ENCODE peak calls at places on chromosomes 2 and 18, in four cellular contexts. I, D, B and Q are unnamed samples.

GRCh38 chr2:102004588-102004987 is 12.8 kb downstream of the IL1R2 start:
- DNase-seq in D (no peak), B (no peak), I (no peak), Q (no peak)

GRCh38 chr2:46239175-46239846 is 57.9 kb upstream of the EPAS1 start:
- DNase-seq in B (no peak), D (no peak), I (no peak), Q (no peak)

GRCh38 chr2:197184959-197185586 is 125.5 kb downstream of the ANKRD44 start:
- DNase-seq in D (no peak), I (no peak), B (no peak), Q (no peak)

GRCh38 chr2:72109904-72110303 is 37.8 kb downstream of the CYP26B1 start:
- DNase-seq in D (no peak), I (no peak), B (no peak), Q (no peak)

GRCh38 chr2:216551234-216551633 is 52.6 kb downstream of the RPL37A start:
- DNase-seq in I (no peak), D (peak), B (no peak), Q (no peak)

GRCh38 chr2:235638541-235639192 is 144.8 kb downstream of the AGAP1 start:
- DNase-seq in D (no peak), I (no peak), B (no peak), Q (no peak)

GRCh38 chr2:234139755-234140154 is 89.3 kb downstream of the SPP2 start:
- DNase-seq in B (no peak), D (no peak), I (no peak), Q (no peak)

GRCh38 chr2:161077367-161078210 is 82.6 kb upstream of the TANK start:
- DNase-seq in B (no peak), D (no peak), I (no peak), Q (no peak)

GRCh38 chr2:9554841-9555337 is 741 bp downstream of the ADAM17 start:
- DNase-seq in I (no peak), B (peak), D (peak), Q (no peak)

GRCh38 chr18:9218052-9218451 is 81.5 kb downstream of the ANKRD12 start:
- DNase-seq in B (no peak), I (no peak), D (no peak), Q (no peak)

GRCh38 chr18:52130621-52131020 is 209.4 kb upstream of the DCC start:
- DNase-seq in B (no peak), D (no peak), I (no peak), Q (no peak)

GRCh38 chr2:119169717-119170116 is 11.2 kb upstream of the C1QL2 start:
- DNase-seq in B (no peak), I (no peak), D (no peak), Q (no peak)

GRCh38 chr2:127173073-127173472 is 47.0 kb downstream of the CYP27C1 start:
- DNase-seq in D (no peak), I (no peak), B (no peak), Q (no peak)

GRCh38 chr2:32716598-32716997 is 88.7 kb downstream of the TTC27 start:
- DNase-seq in B (no peak), D (peak), I (no peak), Q (no peak)

GRCh38 chr2:23286765-23287155 is 98.2 kb upstream of the KLHL29 start:
- DNase-seq in I (no peak), D (no peak), B (no peak), Q (no peak)

GRCh38 chr2:230160112-230160660 is 59.6 kb downstream of the SP110 start:
- DNase-seq in I (peak), B (peak), D (peak), Q (peak)

GRCh38 chr2:237618449-237618848 is 8.9 kb upstream of the LRRFIP1 start:
- DNase-seq in D (no peak), B (no peak), I (no peak), Q (no peak)

GRCh38 chr2:64652231-64653173 is 1.2 kb downstream of the SERTAD2 start:
- DNase-seq in I (peak), D (peak), B (no peak), Q (peak)

GRCh38 chr2:152557273-152557879 is 159.9 kb downstream of the PRPF40A start:
- DNase-seq in B (no peak), D (no peak), I (no peak), Q (no peak)

GRCh38 chr2:105777071-105777482 is 32.4 kb downstream of the NCK2 start:
- DNase-seq in B (no peak), D (no peak), I (no peak), Q (no peak)

GRCh38 chr2:62406573-62407043 is 99.4 kb downstream of the TMEM17 start:
- DNase-seq in B (no peak), D (peak), I (no peak), Q (no peak)

GRCh38 chr2:121363632-121364420 is 78.8 kb upstream of the TFCP2L1 start:
- DNase-seq in D (no peak), I (no peak), B (no peak), Q (no peak)

GRCh38 chr2:96251721-96252292 is 14.0 kb downstream of the TMEM127 start:
- DNase-seq in I (peak), D (peak), B (peak), Q (peak)

GRCh38 chr2:182097571-182097970 is 111.9 kb downstream of the PPP1R1C start:
- DNase-seq in D (no peak), B (no peak), I (no peak), Q (no peak)

GRCh38 chr18:51561821-51562220 is 364.3 kb upstream of the MEX3C start:
- DNase-seq in D (no peak), B (no peak), I (no peak), Q (no peak)

GRCh38 chr18:13471971-13472628 is 253.5 kb downstream of the LDLRAD4 start:
- DNase-seq in D (peak), I (no peak), B (no peak), Q (no peak)

GRCh38 chr2:234673961-234674759 is 177.3 kb upstream of the ARL4C start:
- DNase-seq in I (no peak), D (no peak), B (no peak), Q (no peak)

GRCh38 chr2:154452906-154453493 is 245.5 kb upstream of the KCNJ3 start:
- DNase-seq in I (no peak), D (no peak), B (no peak), Q (no peak)

GRCh38 chr2:150259746-150260145 is 227.7 kb downstream of the RND3 start:
- DNase-seq in I (no peak), B (no peak), D (no peak), Q (no peak)

DNA sequence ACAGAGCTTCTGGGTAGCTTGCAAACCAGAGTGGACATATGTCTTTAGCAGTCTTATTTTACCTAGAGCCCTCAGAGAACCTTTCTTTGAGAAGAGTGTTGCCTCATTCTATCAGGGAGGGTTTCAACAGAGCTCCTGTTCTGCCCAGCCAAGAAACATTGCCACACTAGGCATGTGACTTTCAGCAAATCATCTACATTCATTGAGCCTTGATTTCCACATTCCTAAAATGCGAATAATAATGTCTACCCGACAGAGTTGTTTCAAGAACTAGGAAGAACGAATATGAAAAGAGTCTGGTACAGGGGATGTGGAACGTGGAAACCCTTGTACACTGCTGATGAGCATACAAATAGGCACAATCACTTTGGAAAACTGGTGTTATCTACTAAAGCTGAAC is 7.8 kb upstream of the PRKAG3 start:
- DNase-seq in I (no peak), D (no peak), B (no peak), Q (no peak)
- TF ChIP-seq FOXJ3 in I (no peak), D (no peak), B (no peak), Q (no peak)

DNA sequence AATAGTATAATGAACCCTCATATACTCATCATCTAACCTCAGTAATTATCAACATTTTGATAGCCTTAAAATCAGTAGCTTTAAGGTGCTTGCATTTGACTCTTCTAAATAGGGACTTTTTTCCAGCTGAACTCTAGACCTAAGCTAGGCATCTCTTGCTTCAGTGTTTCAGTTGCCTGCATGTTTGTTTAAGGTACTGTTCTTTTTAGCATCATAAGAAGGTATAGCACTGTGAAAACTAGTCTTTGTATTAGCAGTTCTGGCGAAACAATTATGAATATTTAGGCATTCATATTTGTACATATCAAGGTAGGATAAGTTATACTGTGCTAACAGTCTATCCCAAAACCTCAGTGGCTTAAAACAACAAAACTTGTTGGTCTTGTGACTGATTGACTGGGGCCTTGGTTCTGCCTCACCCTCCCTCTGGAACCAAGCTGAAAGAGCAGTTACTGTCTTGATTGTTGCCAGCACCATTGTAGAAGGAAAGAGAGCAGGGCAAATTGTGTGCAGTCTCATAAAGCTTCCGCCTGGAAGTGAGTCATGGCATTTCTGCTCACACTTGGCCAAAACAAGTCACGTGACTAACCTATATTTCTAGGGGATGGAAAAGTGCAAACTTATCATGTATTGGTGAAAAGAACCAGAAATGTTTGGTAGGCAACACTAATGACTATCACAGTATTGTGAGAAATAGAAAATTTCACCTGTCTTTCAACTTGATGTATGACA is 24.3 kb downstream of the GALNT1 start:
- DNase-seq in I (no peak), B (no peak), D (no peak), Q (no peak)
- TF ChIP-seq FOXJ3 in I (no peak), B (no peak), D (no peak), Q (no peak)

GRCh38 chr2:26983746-26984145 is 13.3 kb downstream of the MAPRE3 start:
- DNase-seq in B (no peak), D (no peak), I (no peak), Q (no peak)

GRCh38 chr2:26986576-26986975 is 16.1 kb downstream of the MAPRE3 start:
- DNase-seq in B (no peak), I (no peak), D (no peak), Q (no peak)

GRCh38 chr2:26988165-26988879 is 17.9 kb downstream of the MAPRE3 start:
- DNase-seq in D (no peak), I (no peak), B (no peak), Q (no peak)

GRCh38 chr2:26989156-26989555 is 18.7 kb downstream of the MAPRE3 start:
- DNase-seq in D (no peak), B (no peak), I (no peak), Q (no peak)

DNA sequence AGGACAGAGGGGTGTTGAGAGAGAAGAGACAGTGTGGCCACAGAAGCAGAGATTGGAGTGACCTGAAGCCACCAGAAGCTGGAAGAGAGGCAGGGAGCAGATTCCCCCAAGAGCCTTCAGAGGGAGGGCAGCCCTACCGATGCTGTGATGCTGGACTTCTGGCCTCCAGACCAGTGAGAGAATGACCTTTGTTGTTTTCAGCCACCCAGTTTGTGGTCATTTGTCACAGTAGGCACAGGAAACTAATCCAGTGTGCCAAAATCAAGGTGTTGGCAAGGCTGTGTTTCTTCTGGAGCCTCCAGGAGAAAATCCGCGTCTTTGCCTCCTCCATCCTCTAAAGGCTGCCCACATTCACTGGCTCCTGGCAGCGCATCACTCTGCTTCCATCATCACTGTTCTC is 15.4 kb downstream of the MAPRE3 start:
- DNase-seq in I (no peak), B (no peak), D (no peak), Q (no peak)
- TF ChIP-seq FOXJ3 in I (no peak), B (no peak), D (no peak), Q (no peak)

GRCh38 chr2:11017921-11018320 is 106.2 kb downstream of the KCNF1 start:
- DNase-seq in D (no peak), I (no peak), B (no peak), Q (no peak)
- TF ChIP-seq FOXJ3 in D (no peak), I (no peak), B (no peak), Q (no peak)

GRCh38 chr18:58263733-58264469 is 219.9 kb downstream of the NEDD4L start:
- DNase-seq in I (no peak), D (no peak), B (no peak), Q (no peak)
- TF ChIP-seq FOXJ3 in I (no peak), D (no peak), B (no peak), Q (no peak)

DNA sequence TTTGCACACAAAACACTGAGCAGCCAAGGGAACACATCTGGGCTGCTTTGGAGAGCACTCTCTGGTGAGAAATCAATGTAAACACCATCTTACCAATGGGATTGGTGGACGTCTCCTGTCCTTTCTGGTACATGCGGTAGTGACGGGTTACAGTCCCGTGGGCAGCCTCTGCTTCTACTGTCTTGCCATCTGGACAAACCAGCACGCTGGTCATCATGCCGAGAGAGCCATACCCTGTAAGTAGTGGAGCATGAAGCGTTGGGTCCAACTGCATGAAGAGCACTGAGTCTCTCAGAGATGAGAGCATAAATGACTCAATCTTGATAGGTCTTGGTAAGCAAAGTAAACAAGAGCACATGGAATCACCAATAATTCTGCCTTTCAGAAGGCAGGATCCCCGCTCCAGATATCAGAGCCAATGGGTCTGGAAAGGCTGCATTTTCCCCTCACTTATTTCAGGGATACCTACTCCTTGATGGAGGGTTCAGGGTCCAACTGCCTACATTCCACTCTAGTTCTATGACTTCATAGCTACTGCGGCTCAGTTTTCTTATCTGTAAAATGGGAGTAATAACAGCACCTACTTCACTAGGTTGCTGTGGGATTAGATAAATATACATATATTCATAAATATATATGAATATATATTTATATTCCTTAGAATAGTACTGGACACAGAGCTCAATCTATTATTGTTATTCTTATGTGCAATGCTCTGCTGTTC is 14.9 kb downstream of the IDH1 start:
- DNase-seq in I (no peak), D (no peak), B (no peak), Q (no peak)
- TF ChIP-seq FOXJ3 in I (no peak), D (no peak), B (no peak), Q (no peak)

GRCh38 chr2:43057026-43057741 is 169.2 kb downstream of the ZFP36L2 start:
- DNase-seq in D (no peak), I (no peak), B (peak), Q (no peak)
- TF ChIP-seq FOXJ3 in D (no peak), I (no peak), B (peak), Q (no peak)

GRCh38 chr2:74576151-74576755 is 21.7 kb downstream of the DOK1 start:
- DNase-seq in D (no peak), B (no peak), I (no peak), Q (no peak)
- TF ChIP-seq FOXJ3 in D (no peak), B (no peak), I (no peak), Q (no peak)

GRCh38 chr2:132550285-132550684 is 119.7 kb downstream of the LYPD1 start:
- DNase-seq in D (no peak), I (no peak), B (no peak), Q (no peak)
- TF ChIP-seq FOXJ3 in D (no peak), I (no peak), B (no peak), Q (no peak)

DNA sequence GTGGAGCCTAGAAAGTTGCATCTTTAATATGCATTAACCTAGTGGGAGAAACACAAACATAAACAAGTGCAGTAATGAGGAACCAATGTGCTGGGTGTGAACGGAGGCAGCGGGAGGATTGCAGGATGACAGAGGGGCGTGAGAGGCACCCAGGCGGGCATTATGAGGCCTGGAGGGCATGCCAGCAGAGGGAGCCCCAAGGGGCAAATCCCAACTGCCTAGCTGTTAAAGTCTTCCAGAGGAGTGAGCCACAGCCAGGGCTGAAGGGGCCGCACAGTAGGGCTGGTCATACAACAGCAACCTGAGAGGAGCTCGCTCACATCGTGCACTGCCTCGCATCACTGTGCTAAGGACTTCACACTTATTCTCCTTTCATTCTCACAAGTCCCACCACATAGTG is 13.3 kb upstream of the PRELID3A start:
- DNase-seq in D (no peak), I (peak), B (no peak), Q (peak)
- TF ChIP-seq FOXJ3 in D (no peak), I (no peak), B (no peak), Q (no peak)